ENCODE peak calls at places on chromosomes 4 and X, in five cellular contexts. K is epithelial cell of proximal tubule, I is GM12865, P is stomach, O is lung. F is an unnamed sample.
A peak's percentile ranks its signal among the peaks of the same experiment; 100 is the strongest.

GRCh38 chr4:143369556-143369955 is 32.9 kb downstream of the GAB1 start:
- DNase-seq in I (no peak), P (no peak), K (no peak), O (no peak), F (no peak)

GRCh38 chr4:183960912-183961569 is 55.9 kb downstream of the STOX2 start:
- DNase-seq in P (no peak), K (no peak), I (no peak), O (no peak), F (peak; percentile 25)

GRCh38 chr4:2101346-2102044 is 42.4 kb downstream of the NAT8L start:
- DNase-seq in I (no peak), O (no peak), P (no peak), K (no peak), F (no peak)

GRCh38 chr4:186587416-186588018 is 32.1 kb upstream of the MTNR1A start:
- DNase-seq in P (peak; percentile 78), K (no peak), I (peak; percentile 63), O (peak; percentile 56), F (peak; percentile 75)

GRCh38 chr4:73707918-73708577 is 32.3 kb upstream of the CXCL8 start:
- DNase-seq in I (no peak), O (peak; percentile 74), K (no peak), P (peak; percentile 60), F (peak; percentile 39)

GRCh38 chrX:6449946-6450345 is 85.0 kb downstream of the VCX3A start:
- DNase-seq in O (no peak), I (no peak), K (no peak), P (no peak), F (no peak)

GRCh38 chr4:136653640-136654406 is 878.5 kb downstream of the PCDH18 start:
- DNase-seq in K (no peak), O (no peak), P (no peak), I (no peak), F (no peak)

GRCh38 chr4:143486314-143486713 is 27.2 kb upstream of the SMARCA5 start:
- DNase-seq in K (no peak), O (no peak), I (no peak), P (no peak), F (no peak)

GRCh38 chr4:101306764-101307615 is 40.3 kb downstream of the PPP3CA start:
- DNase-seq in K (no peak), I (no peak), O (no peak), P (no peak), F (no peak)

GRCh38 chrX:130851569-130851968 is 51.4 kb downstream of the ENOX2 start:
- DNase-seq in O (no peak), K (no peak), P (no peak), I (no peak), F (no peak)

GRCh38 chrX:56995271-56995994 is at the start of gene SPIN3:
- DNase-seq in K (peak; percentile 22), O (peak; percentile 85), P (peak; percentile 84), I (peak; percentile 94), F (peak; percentile 89)

GRCh38 chrX:53442322-53442631 is 8.1 kb upstream of the HSD17B10 start:
- DNase-seq in P (no peak), I (no peak), O (no peak), K (no peak), F (no peak)
- H3K4me3 ChIP-seq in P (no peak overlapping the region), I (peak overlapping the region; percentile 44), O (no peak overlapping the region), K (peak overlapping the region; percentile 62), F (no peak overlapping the region)

GRCh38 chr4:40877081-40877480 is 127.3 kb downstream of the NSUN7 start:
- DNase-seq in O (no peak), P (no peak), K (no peak), I (no peak), F (no peak)

GRCh38 chr4:40871695-40872250 is 122.0 kb downstream of the NSUN7 start:
- DNase-seq in I (no peak), O (no peak), K (no peak), P (no peak), F (no peak)

GRCh38 chr4:40875507-40876150 is 125.9 kb downstream of the NSUN7 start:
- DNase-seq in O (no peak), I (no peak), P (no peak), K (no peak), F (no peak)

GRCh38 chr4:40874331-40874730 is 124.6 kb downstream of the NSUN7 start:
- DNase-seq in P (no peak), I (no peak), K (no peak), O (no peak), F (no peak)

DNA sequence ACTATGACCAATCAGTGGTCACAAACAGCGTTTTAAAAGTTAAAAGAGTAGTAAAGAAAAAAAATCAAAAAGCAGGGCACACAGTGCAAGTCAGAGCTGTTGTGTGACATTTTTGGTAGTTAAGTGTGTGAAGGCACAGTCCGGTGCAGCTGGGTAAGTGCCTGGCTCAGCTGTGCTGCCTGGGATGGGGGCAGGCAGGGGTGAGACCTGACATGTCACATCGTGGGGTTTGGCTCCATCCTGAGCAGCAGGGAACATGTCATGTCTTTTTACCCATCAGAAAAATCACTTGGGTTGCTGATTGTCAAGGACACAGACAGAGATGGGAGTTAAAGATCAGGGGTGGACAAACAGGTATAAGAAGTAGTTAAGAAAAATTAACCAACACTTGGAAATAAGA is 125.1 kb downstream of the NSUN7 start:
- DNase-seq in O (no peak), K (no peak), P (no peak), I (no peak), F (no peak)
- H3K4me3 ChIP-seq in O (no peak overlapping the region), K (no peak overlapping the region), P (no peak overlapping the region), I (no peak overlapping the region), F (no peak overlapping the region)

GRCh38 chr4:16909245-16909644 is 10.8 kb upstream of the LDB2 start:
- DNase-seq in O (no peak), I (no peak), P (no peak), K (no peak), F (no peak)

GRCh38 chr4:16912896-16913295 is 14.5 kb upstream of the LDB2 start:
- DNase-seq in K (no peak), I (no peak), P (no peak), O (no peak), F (no peak)

GRCh38 chr4:16914208-16914607 is 15.8 kb upstream of the LDB2 start:
- DNase-seq in P (no peak), I (peak; percentile 38), O (no peak), K (no peak), F (no peak)

GRCh38 chr4:16908377-16909021 is 10.1 kb upstream of the LDB2 start:
- DNase-seq in P (no peak), I (no peak), K (no peak), O (no peak), F (no peak)
- H3K4me3 ChIP-seq in P (no peak overlapping the region), I (no peak overlapping the region), K (no peak overlapping the region), O (no peak overlapping the region), F (no peak overlapping the region)

DNA sequence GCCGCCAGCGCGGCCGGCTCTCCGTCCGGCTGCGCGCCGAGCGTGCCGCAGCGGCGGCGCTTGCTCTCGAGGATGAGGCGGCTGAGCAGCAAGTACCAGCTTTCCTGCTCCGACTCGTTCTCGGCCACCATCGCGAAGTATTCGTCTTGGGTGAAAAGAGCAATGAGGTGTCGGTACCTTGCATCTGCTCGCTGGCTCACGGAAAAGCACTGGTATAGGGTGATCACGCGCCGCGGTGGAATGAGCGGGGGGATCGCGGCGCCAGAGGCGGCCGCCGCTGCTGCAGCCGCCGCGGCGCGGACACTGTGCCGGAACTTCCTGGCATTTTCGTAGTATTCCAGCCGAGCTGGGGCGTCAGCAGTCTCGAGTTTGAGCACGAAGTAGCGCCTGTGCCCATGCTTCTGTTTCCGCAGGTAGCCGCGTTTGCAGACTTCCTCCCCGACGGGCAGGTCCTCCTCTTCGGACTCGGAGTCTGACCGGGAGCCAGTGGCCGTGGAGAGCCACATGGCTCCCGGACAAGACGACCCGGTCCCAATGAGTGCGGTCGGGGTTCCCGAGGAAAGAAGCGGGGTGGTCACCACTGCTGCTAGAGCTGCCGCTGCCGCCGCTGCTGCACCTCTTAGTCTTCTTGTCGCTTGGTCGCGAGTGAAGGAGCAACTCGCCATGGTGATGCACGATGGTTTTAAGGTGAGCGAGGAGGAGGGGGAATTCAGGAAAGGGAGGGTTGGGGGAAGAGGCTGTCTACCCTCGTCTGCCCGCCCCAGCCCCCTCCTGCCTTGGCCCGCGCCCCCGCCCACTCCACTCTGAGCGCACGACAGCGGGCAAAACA is 469 bp downstream of the IRS4 start:
- DNase-seq in O (no peak), I (no peak), P (no peak), K (no peak), F (no peak)
- H3K4me3 ChIP-seq in O (no peak overlapping the region), I (no peak overlapping the region), P (peak overlapping the region; percentile 44), K (peak overlapping the region; percentile 32), F (no peak overlapping the region)

DNA sequence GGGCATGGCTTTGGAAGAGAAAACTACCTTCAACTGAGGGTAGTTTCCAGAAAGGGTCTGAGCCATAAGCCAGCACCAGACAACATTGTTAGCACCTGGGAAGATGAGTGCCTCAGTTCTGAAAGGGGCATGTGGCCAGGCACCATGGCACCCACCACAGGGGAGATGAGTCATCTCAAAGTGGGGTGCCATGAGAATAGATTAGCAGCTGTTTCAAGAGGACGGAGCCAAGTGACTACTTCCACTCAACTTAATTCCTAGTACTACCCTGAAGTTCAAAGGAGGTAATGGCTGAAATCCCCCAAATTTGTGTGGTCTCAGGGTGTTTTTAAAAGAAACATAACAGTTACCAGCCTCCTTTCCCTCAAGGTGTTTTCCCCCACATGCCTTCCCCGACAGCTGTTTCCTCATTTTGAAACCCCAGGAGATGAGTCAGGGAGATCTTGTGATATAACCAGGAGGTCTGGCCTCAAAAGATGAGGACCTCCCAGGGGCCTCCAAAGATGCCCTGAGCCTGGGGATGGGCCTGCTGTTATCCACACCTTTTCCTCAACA is 27.8 kb upstream of the FTHL17 start:
- DNase-seq in O (no peak), P (no peak), I (peak; percentile 75), K (no peak), F (no peak)
- H3K4me3 ChIP-seq in O (no peak overlapping the region), P (no peak overlapping the region), I (no peak overlapping the region), K (no peak overlapping the region), F (no peak overlapping the region)